ENCODE peak calls at places on chromosomes 2 and 18, in ten cellular contexts. W is hippocampal formation; V is activated naive CD4-positive, alpha-beta T cell treated with anti-CD3 and anti-CD28 coated beads, Interleukin-2, amount 10 ng/mL, durations not matched to agents 7 days and 5 days; T is PC-3; N is heart right ventricle; U is Calu3; X is kidney; M is SJSA1; C is stimulated activated CD4-positive, alpha-beta T cell treated with anti-CD3 and anti-CD28 coated beads, Interleukin-1b, Interleukin-23, amount 100 ng/mL, for 48 hours; R is effector memory CD8-positive, alpha-beta T cell. E is an unnamed sample.

GRCh38 chr18:61832858-61833257 is 59.9 kb downstream of the RNF152 start:
- DNase-seq in W (no peak), V (no peak), T (no peak), N (no peak), U (no peak), X (no peak), M (no peak), C (no peak), R (no peak), E (no peak)

GRCh38 chr2:236760246-236760645 is 190.6 kb downstream of the ACKR3 start:
- DNase-seq in W (no peak), V (no peak), T (no peak), N (no peak), U (no peak), X (no peak), M (no peak), C (no peak), R (no peak), E (no peak)

GRCh38 chr2:159117658-159118057 is 149.2 kb downstream of the TANC1 start:
- DNase-seq in W (no peak), V (no peak), T (no peak), N (no peak), U (no peak), X (no peak), M (no peak), C (no peak), R (no peak), E (no peak)

GRCh38 chr2:19949071-19949470 is 40.8 kb downstream of the WDR35 start:
- DNase-seq in W (no peak), V (no peak), T (peak), N (no peak), U (no peak), X (no peak), M (no peak), C (no peak), R (no peak), E (no peak)

GRCh38 chr2:45937990-45938389 is 286.5 kb downstream of the PRKCE start:
- DNase-seq in W (no peak), V (no peak), T (no peak), N (no peak), U (no peak), X (no peak), M (no peak), C (no peak), R (no peak), E (no peak)

GRCh38 chr2:86037795-86038192 is 67.9 kb downstream of the POLR1A start:
- DNase-seq in W (no peak), V (peak), T (no peak), N (no peak), U (no peak), X (no peak), M (no peak), C (no peak), R (peak), E (no peak)

GRCh38 chr2:46875226-46875899 is 40.2 kb downstream of the MCFD2 start:
- DNase-seq in W (no peak), V (no peak), T (no peak), N (no peak), U (no peak), X (peak), M (no peak), C (no peak), R (no peak), E (no peak)

GRCh38 chr2:129144082-129144791 is 825.6 kb upstream of the HS6ST1 start:
- DNase-seq in W (no peak), V (no peak), T (no peak), N (no peak), U (no peak), X (peak), M (no peak), C (no peak), R (no peak), E (peak)

GRCh38 chr2:186339716-186340115 is 146.3 kb upstream of the ZC3H15 start:
- DNase-seq in W (no peak), V (no peak), T (no peak), N (no peak), U (no peak), X (no peak), M (no peak), C (no peak), R (no peak), E (no peak)

GRCh38 chr2:79120194-79120713 is at the start of gene REG1A:
- DNase-seq in W (no peak), V (no peak), T (no peak), N (no peak), U (no peak), X (no peak), M (no peak), C (no peak), R (no peak), E (no peak)

GRCh38 chr2:145421841-145422240 is 901.9 kb upstream of the ZEB2 start:
- DNase-seq in W (no peak), V (no peak), T (no peak), N (no peak), U (no peak), X (no peak), M (no peak), C (no peak), R (no peak), E (no peak)

GRCh38 chr2:156436477-156437085 is 402 bp downstream of the GPD2 start:
- DNase-seq in W (no peak), V (peak), T (peak), N (no peak), U (no peak), X (no peak), M (no peak), C (no peak), R (no peak), E (no peak)